ENCODE peak calls at places on chromosomes 13 and 19, in eight cellular contexts. V, D, R, F, W, Y, O and A are unnamed samples.

GRCh38 chr13:26425439-26426358 is 131.8 kb upstream of the WASF3 start:
- DNase-seq in V (no peak), O (no peak), W (no peak), R (peak), Y (peak), F (no peak), D (peak), A (no peak)

GRCh38 chr19:35120898-35121297 is 5.3 kb downstream of the FXYD3 start:
- DNase-seq in F (no peak), D (no peak), Y (no peak), O (no peak), W (no peak), R (peak), V (no peak), A (peak)

GRCh38 chr19:3710265-3710812 is 2.2 kb downstream of the TJP3 start:
- DNase-seq in W (no peak), R (peak), F (no peak), Y (peak), O (no peak), V (peak), D (peak), A (peak)

GRCh38 chr19:5664515-5664914 is 15.8 kb downstream of the MICOS13 start:
- DNase-seq in F (no peak), R (no peak), O (no peak), Y (no peak), W (no peak), D (no peak), V (no peak), A (no peak)

GRCh38 chr19:35722897-35723296 is 5.1 kb downstream of the KMT2B start:
- DNase-seq in V (no peak), W (no peak), F (no peak), O (no peak), R (no peak), Y (no peak), D (no peak), A (no peak)

GRCh38 chr13:31012285-31013024 is 80.0 kb downstream of the TEX26 start:
- DNase-seq in W (no peak), D (peak), O (no peak), V (peak), Y (peak), R (peak), F (no peak), A (no peak)

GRCh38 chr13:26967119-26968038 is 204.2 kb downstream of the USP12 start:
- DNase-seq in V (peak), F (no peak), Y (peak), R (no peak), W (no peak), D (no peak), O (no peak), A (no peak)

GRCh38 chr19:29665215-29665825 is at the start of gene PLEKHF1:
- DNase-seq in Y (peak), V (peak), D (peak), R (peak), W (peak), O (peak), F (peak), A (peak)

GRCh38 chr19:38975214-38975860 is at the start of gene FBXO17:
- DNase-seq in F (peak), V (peak), W (no peak), R (no peak), Y (peak), O (no peak), D (peak), A (peak)

GRCh38 chr13:113452942-113453901 is at the start of gene ADPRHL1:
- DNase-seq in R (no peak), F (peak), D (no peak), W (no peak), O (no peak), V (peak), Y (no peak), A (no peak)

GRCh38 chr19:7874080-7874856 is at the start of gene PRR36:
- DNase-seq in O (peak), F (peak), D (no peak), V (peak), R (peak), W (no peak), Y (no peak), A (no peak)

GRCh38 chr13:98549006-98549727 is 27.7 kb downstream of the STK24 start:
- DNase-seq in R (peak), Y (peak), V (no peak), W (no peak), O (no peak), F (no peak), D (peak), A (no peak)

GRCh38 chr19:17160908-17161307 is 54.2 kb upstream of the USE1 start:
- DNase-seq in O (no peak), Y (no peak), W (no peak), D (no peak), F (no peak), V (no peak), R (no peak), A (no peak)

GRCh38 chr19:29018542-29018941 is 194.4 kb downstream of the UQCRFS1 start:
- DNase-seq in V (no peak), O (no peak), F (no peak), W (no peak), R (no peak), D (no peak), Y (no peak), A (no peak)

GRCh38 chr19:12156254-12157058 is at the start of gene ZNF625:
- DNase-seq in V (peak), Y (peak), R (peak), W (peak), F (peak), D (peak), O (peak), A (peak)

DNA sequence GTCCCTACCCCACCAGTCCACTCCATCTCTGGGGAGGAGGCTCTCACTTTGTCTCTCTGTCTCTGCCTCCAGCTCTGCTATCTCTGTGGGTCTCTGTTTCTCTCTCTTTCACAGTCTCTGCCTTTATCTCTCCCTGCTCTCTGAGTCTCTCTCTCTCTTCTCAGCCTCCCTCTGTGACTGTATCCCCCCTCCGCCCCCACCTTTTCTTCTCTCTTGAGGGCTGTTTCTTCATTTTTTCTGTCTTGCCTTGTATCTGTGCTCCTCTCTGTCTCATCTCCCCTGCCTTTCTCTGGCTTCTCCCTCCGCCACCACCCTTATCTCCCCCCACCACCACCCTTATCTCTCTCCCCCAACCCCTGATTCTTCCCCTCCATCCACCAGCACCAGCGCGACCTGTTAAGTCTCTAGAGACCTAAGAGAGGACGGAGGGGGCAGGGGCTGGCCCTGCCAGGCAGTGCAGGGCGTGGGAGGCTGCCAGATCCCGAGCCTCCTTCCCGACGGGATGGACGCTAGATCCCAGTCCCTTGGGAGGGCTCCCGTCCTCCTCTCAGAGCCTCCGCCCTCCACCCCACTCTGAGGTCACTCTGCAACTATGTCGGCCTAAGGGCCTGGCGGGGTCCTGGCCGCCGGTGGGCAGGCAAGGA is 1.0 kb downstream of the AXL start:
- DNase-seq in R (peak), F (no peak), W (no peak), V (no peak), Y (peak), O (no peak), D (peak), A (no peak)
- H3K27ac ChIP-seq in R (peak), F (no peak), W (no peak), V (no peak), Y (peak), O (no peak), D (peak), A (peak)

GRCh38 chr19:51375504-51376221 is 3.2 kb upstream of the NKG7 start:
- DNase-seq in Y (no peak), D (no peak), F (no peak), O (peak), R (no peak), W (no peak), V (no peak), A (no peak)
- H3K4me3 ChIP-seq in Y (no peak), D (no peak), F (no peak), O (no peak), R (no peak), W (no peak), V (no peak), A (no peak)

DNA sequence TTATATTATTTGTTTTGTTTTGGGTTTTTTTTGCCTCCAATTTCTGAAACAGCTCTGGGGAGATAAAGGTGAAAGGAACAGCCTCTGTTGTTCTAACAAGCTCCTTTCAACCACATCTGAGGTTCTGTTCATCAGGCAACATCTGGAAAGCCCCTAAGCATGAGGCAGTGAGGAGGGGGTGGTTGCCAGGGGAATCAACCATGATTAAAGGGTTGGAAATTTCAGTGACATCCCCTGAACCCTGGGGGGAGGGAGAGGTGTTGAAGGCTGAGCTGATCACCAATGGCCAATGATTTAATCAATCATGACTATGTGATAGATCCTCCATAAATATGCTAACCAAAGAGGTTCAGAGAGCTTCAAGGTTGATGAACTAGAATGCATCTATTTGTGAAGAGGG is 221.1 kb downstream of the NHLRC3 start:
- DNase-seq in F (no peak), Y (no peak), W (no peak), O (no peak), V (no peak), R (no peak), D (no peak), A (no peak)
- H3K9ac ChIP-seq in F (no peak), Y (no peak), W (no peak), O (no peak), V (no peak), R (no peak), D (no peak), A (no peak)

DNA sequence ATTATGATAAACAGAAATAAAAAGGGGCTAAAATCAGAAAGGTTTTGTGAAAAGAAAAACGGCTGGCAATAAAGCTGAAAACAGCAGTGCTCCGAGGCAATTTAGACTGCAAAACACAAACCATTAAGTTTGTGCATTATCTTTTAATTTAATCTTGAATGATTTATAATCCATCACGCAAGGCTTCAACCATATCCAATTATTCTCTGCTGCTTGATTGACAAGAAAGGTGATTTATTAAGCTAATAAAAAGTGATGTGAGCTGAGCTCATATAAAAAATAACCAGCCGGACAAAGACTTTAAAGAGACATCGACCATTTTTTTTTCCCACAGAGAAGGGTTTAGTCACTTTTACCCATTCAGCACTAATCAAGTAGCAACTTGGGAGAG is 33.6 kb downstream of the TSHZ3 start:
- DNase-seq in Y (no peak), R (no peak), F (no peak), O (no peak), V (no peak), W (no peak), D (no peak), A (no peak)
- H3K27ac ChIP-seq in Y (no peak), R (no peak), F (peak), O (no peak), V (peak), W (no peak), D (no peak), A (no peak)

GRCh38 chr13:64568748-64569147 is 2661.4 kb downstream of the PCDH9 start:
- DNase-seq in V (no peak), F (no peak), D (no peak), W (no peak), Y (no peak), R (no peak), O (no peak), A (no peak)
- H3K4me3 ChIP-seq in V (no peak), F (no peak), D (no peak), W (no peak), Y (no peak), R (no peak), O (no peak), A (no peak)